ENCODE peak calls at places on chromosomes 1 and 21, in four cellular contexts. One of them, this sample, is unnamed.

GRCh38 chr1:204658295-204658694 is 27.2 kb downstream of the LRRN2 start:
- DNase-seq in NCI-H226: no peak
- DNase-seq in endodermal cell: no peak
- DNase-seq in stimulated activated CD4-positive, alpha-beta T cell treated with anti-CD3 and anti-CD28 coated beads, Interleukin-1b, Interleukin-23, amount 100 ng/mL, for 4 hours: no peak
- DNase-seq in this sample: no peak

GRCh38 chr1:24540906-24541710 is 14.8 kb upstream of the NCMAP start:
- DNase-seq in NCI-H226: peak
- DNase-seq in endodermal cell: no peak
- DNase-seq in stimulated activated CD4-positive, alpha-beta T cell treated with anti-CD3 and anti-CD28 coated beads, Interleukin-1b, Interleukin-23, amount 100 ng/mL, for 4 hours: no peak
- DNase-seq in this sample: no peak

GRCh38 chr21:35727830-35728229 is 332.5 kb downstream of the SETD4 start:
- DNase-seq in NCI-H226: no peak
- DNase-seq in endodermal cell: no peak
- DNase-seq in stimulated activated CD4-positive, alpha-beta T cell treated with anti-CD3 and anti-CD28 coated beads, Interleukin-1b, Interleukin-23, amount 100 ng/mL, for 4 hours: no peak
- DNase-seq in this sample: no peak

GRCh38 chr1:229203030-229203751 is 67.7 kb upstream of the RAB4A start:
- DNase-seq in NCI-H226: peak
- DNase-seq in endodermal cell: peak
- DNase-seq in stimulated activated CD4-positive, alpha-beta T cell treated with anti-CD3 and anti-CD28 coated beads, Interleukin-1b, Interleukin-23, amount 100 ng/mL, for 4 hours: no peak
- DNase-seq in this sample: peak

GRCh38 chr1:9985001-9985400 is 12.0 kb upstream of the RBP7 start:
- DNase-seq in NCI-H226: no peak
- DNase-seq in endodermal cell: no peak
- DNase-seq in stimulated activated CD4-positive, alpha-beta T cell treated with anti-CD3 and anti-CD28 coated beads, Interleukin-1b, Interleukin-23, amount 100 ng/mL, for 4 hours: no peak
- DNase-seq in this sample: no peak

GRCh38 chr1:224459051-224459450 is 24.5 kb upstream of the WDR26 start:
- DNase-seq in NCI-H226: no peak
- DNase-seq in endodermal cell: no peak
- DNase-seq in stimulated activated CD4-positive, alpha-beta T cell treated with anti-CD3 and anti-CD28 coated beads, Interleukin-1b, Interleukin-23, amount 100 ng/mL, for 4 hours: no peak
- DNase-seq in this sample: no peak

GRCh38 chr1:205572426-205572825 is 59.4 kb downstream of the ELK4 start:
- DNase-seq in NCI-H226: no peak
- DNase-seq in endodermal cell: no peak
- DNase-seq in stimulated activated CD4-positive, alpha-beta T cell treated with anti-CD3 and anti-CD28 coated beads, Interleukin-1b, Interleukin-23, amount 100 ng/mL, for 4 hours: no peak
- DNase-seq in this sample: no peak

GRCh38 chr1:232084584-232085223 is 458.1 kb downstream of the DISC1 start:
- DNase-seq in NCI-H226: no peak
- DNase-seq in endodermal cell: peak
- DNase-seq in stimulated activated CD4-positive, alpha-beta T cell treated with anti-CD3 and anti-CD28 coated beads, Interleukin-1b, Interleukin-23, amount 100 ng/mL, for 4 hours: no peak
- DNase-seq in this sample: no peak

GRCh38 chr1:16175610-16176553 is 20.0 kb upstream of the EPHA2 start:
- DNase-seq in NCI-H226: peak
- DNase-seq in endodermal cell: peak
- DNase-seq in stimulated activated CD4-positive, alpha-beta T cell treated with anti-CD3 and anti-CD28 coated beads, Interleukin-1b, Interleukin-23, amount 100 ng/mL, for 4 hours: no peak
- DNase-seq in this sample: no peak

GRCh38 chr1:99685516-99686180 is 39.7 kb downstream of the PALMD start:
- DNase-seq in NCI-H226: peak
- DNase-seq in endodermal cell: peak
- DNase-seq in stimulated activated CD4-positive, alpha-beta T cell treated with anti-CD3 and anti-CD28 coated beads, Interleukin-1b, Interleukin-23, amount 100 ng/mL, for 4 hours: peak
- DNase-seq in this sample: no peak

GRCh38 chr1:97143236-97143882 is 421.8 kb downstream of the PTBP2 start:
- DNase-seq in NCI-H226: peak
- DNase-seq in endodermal cell: no peak
- DNase-seq in stimulated activated CD4-positive, alpha-beta T cell treated with anti-CD3 and anti-CD28 coated beads, Interleukin-1b, Interleukin-23, amount 100 ng/mL, for 4 hours: no peak
- DNase-seq in this sample: no peak

GRCh38 chr1:62536865-62537264 is 60.5 kb upstream of the ANGPTL3 start:
- DNase-seq in NCI-H226: no peak
- DNase-seq in endodermal cell: no peak
- DNase-seq in stimulated activated CD4-positive, alpha-beta T cell treated with anti-CD3 and anti-CD28 coated beads, Interleukin-1b, Interleukin-23, amount 100 ng/mL, for 4 hours: no peak
- DNase-seq in this sample: no peak

GRCh38 chr1:110249256-110249655 is 39.1 kb downstream of the KCNC4 start:
- DNase-seq in NCI-H226: no peak
- DNase-seq in endodermal cell: no peak
- DNase-seq in stimulated activated CD4-positive, alpha-beta T cell treated with anti-CD3 and anti-CD28 coated beads, Interleukin-1b, Interleukin-23, amount 100 ng/mL, for 4 hours: no peak
- DNase-seq in this sample: no peak

GRCh38 chr1:68788762-68789161 is 291.9 kb upstream of the DEPDC1 start:
- DNase-seq in NCI-H226: no peak
- DNase-seq in endodermal cell: no peak
- DNase-seq in stimulated activated CD4-positive, alpha-beta T cell treated with anti-CD3 and anti-CD28 coated beads, Interleukin-1b, Interleukin-23, amount 100 ng/mL, for 4 hours: no peak
- DNase-seq in this sample: no peak

GRCh38 chr1:231841616-231842344 is 215.2 kb downstream of the DISC1 start:
- DNase-seq in NCI-H226: no peak
- DNase-seq in endodermal cell: no peak
- DNase-seq in stimulated activated CD4-positive, alpha-beta T cell treated with anti-CD3 and anti-CD28 coated beads, Interleukin-1b, Interleukin-23, amount 100 ng/mL, for 4 hours: no peak
- DNase-seq in this sample: no peak

GRCh38 chr1:93331412-93331811 is 14.3 kb upstream of the DR1 start:
- DNase-seq in NCI-H226: peak
- DNase-seq in endodermal cell: no peak
- DNase-seq in stimulated activated CD4-positive, alpha-beta T cell treated with anti-CD3 and anti-CD28 coated beads, Interleukin-1b, Interleukin-23, amount 100 ng/mL, for 4 hours: no peak
- DNase-seq in this sample: no peak

GRCh38 chr1:230426246-230427101 is at the start of gene PGBD5:
- DNase-seq in NCI-H226: peak
- DNase-seq in endodermal cell: peak
- DNase-seq in stimulated activated CD4-positive, alpha-beta T cell treated with anti-CD3 and anti-CD28 coated beads, Interleukin-1b, Interleukin-23, amount 100 ng/mL, for 4 hours: no peak
- DNase-seq in this sample: no peak

GRCh38 chr1:230648114-230648513 is 5.8 kb downstream of the COG2 start:
- DNase-seq in NCI-H226: no peak
- DNase-seq in endodermal cell: no peak
- DNase-seq in stimulated activated CD4-positive, alpha-beta T cell treated with anti-CD3 and anti-CD28 coated beads, Interleukin-1b, Interleukin-23, amount 100 ng/mL, for 4 hours: no peak
- DNase-seq in this sample: no peak

GRCh38 chr1:227910506-227910905 is 37.2 kb downstream of the WNT9A start:
- DNase-seq in NCI-H226: no peak
- DNase-seq in endodermal cell: no peak
- DNase-seq in stimulated activated CD4-positive, alpha-beta T cell treated with anti-CD3 and anti-CD28 coated beads, Interleukin-1b, Interleukin-23, amount 100 ng/mL, for 4 hours: no peak
- DNase-seq in this sample: no peak